ENCODE peak calls at places on chromosome 17, in four cellular contexts. F is A549, J is HepG2, O is K562. Q is an unnamed sample.

GRCh38 chr17:81609541-81610353 is 27.2 kb downstream of the NPLOC4 start:
- DNase-seq in F (no peak), J (no peak), O (no peak), Q (no peak)

GRCh38 chr17:21379080-21379711 is 3.0 kb downstream of the KCNJ12 start:
- DNase-seq in F (no peak), J (no peak), O (no peak), Q (no peak)

GRCh38 chr17:7982171-7982570 is 20.2 kb upstream of the GUCY2D start:
- DNase-seq in F (no peak), J (no peak), O (no peak), Q (no peak)

GRCh38 chr17:5770556-5771270 is 186.4 kb upstream of the NLRP1 start:
- DNase-seq in F (no peak), J (no peak), O (no peak), Q (no peak)

GRCh38 chr17:4635823-4636375 is 5.6 kb downstream of the ALOX15 start:
- DNase-seq in F (no peak), J (no peak), O (no peak), Q (no peak)

GRCh38 chr17:16820979-16821543 is 131.0 kb downstream of the CCDC144A start:
- DNase-seq in F (no peak), J (no peak), O (no peak), Q (no peak)

GRCh38 chr17:57273471-57273870 is 17.1 kb downstream of the MSI2 start:
- DNase-seq in F (no peak), J (no peak), O (no peak), Q (peak)

GRCh38 chr17:51152766-51153209 is 571 bp upstream of the NME1 start:
- DNase-seq in F (no peak), J (peak), O (no peak), Q (no peak)

GRCh38 chr17:5516060-5516792 is 29.9 kb downstream of the MIS12 start:
- DNase-seq in F (peak), J (peak), O (no peak), Q (no peak)

GRCh38 chr17:58391302-58391984 is 25.9 kb downstream of the RNF43 start:
- DNase-seq in F (peak), J (peak), O (peak), Q (no peak)

GRCh38 chr17:17565471-17566365 is 25.8 kb downstream of the PEMT start:
- DNase-seq in F (no peak), J (no peak), O (no peak), Q (no peak)

GRCh38 chr17:65584604-65585521 is 23.4 kb upstream of the AXIN2 start:
- DNase-seq in F (peak), J (peak), O (no peak), Q (no peak)

GRCh38 chr17:60901222-60901621 is 223.6 kb downstream of the BCAS3 start:
- DNase-seq in F (no peak), J (no peak), O (no peak), Q (no peak)

GRCh38 chr17:38706625-38707298 is 1.7 kb downstream of the MLLT6 start:
- DNase-seq in F (no peak), J (no peak), O (no peak), Q (no peak)

GRCh38 chr17:36482611-36483504 is 3.6 kb upstream of the ZNHIT3 start:
- DNase-seq in F (peak), J (peak), O (peak), Q (peak)

GRCh38 chr17:38339891-38340290 is 3.9 kb downstream of the GPR179 start:
- DNase-seq in F (no peak), J (no peak), O (no peak), Q (no peak)

GRCh38 chr17:82327289-82327688 is 6.3 kb downstream of the SECTM1 start:
- DNase-seq in F (no peak), J (no peak), O (no peak), Q (no peak)

GRCh38 chr17:12282056-12282455 is 261.4 kb downstream of the MAP2K4 start:
- DNase-seq in F (peak), J (no peak), O (no peak), Q (no peak)

GRCh38 chr17:80891096-80892018 is 100.3 kb upstream of the CHMP6 start:
- DNase-seq in F (peak), J (no peak), O (peak), Q (no peak)

GRCh38 chr17:36195474-36196098 is 972 bp downstream of the CCL3L1 start:
- DNase-seq in F (no peak), J (no peak), O (no peak), Q (no peak)

GRCh38 chr17:37605813-37606505 is 3.3 kb downstream of the SYNRG start:
- DNase-seq in F (no peak), J (no peak), O (no peak), Q (no peak)

GRCh38 chr17:3659541-3660111 is 8.8 kb downstream of the TAX1BP3 start:
- DNase-seq in F (peak), J (no peak), O (peak), Q (no peak)

GRCh38 chr17:72804949-72805348 is 287.5 kb downstream of the SLC39A11 start:
- DNase-seq in F (no peak), J (no peak), O (no peak), Q (no peak)

GRCh38 chr17:82940226-82941020 is 100.6 kb upstream of the ZNF750 start:
- DNase-seq in F (no peak), J (no peak), O (no peak), Q (no peak)

GRCh38 chr17:61353211-61353610 is 46.4 kb upstream of the TBX2 start:
- DNase-seq in F (no peak), J (no peak), O (no peak), Q (no peak)

GRCh38 chr17:17786998-17787397 is 49.8 kb downstream of the SREBF1 start:
- DNase-seq in F (no peak), J (no peak), O (no peak), Q (no peak)

GRCh38 chr17:68441064-68441770 is 16.1 kb downstream of the WIPI1 start:
- DNase-seq in F (no peak), J (no peak), O (no peak), Q (no peak)

GRCh38 chr17:68288375-68288774 is 2.6 kb downstream of the SLC16A6 start:
- DNase-seq in F (no peak), J (no peak), O (no peak), Q (no peak)

GRCh38 chr17:7238418-7239090 is 703 bp downstream of the PHF23 start:
- DNase-seq in F (peak), J (no peak), O (peak), Q (no peak)

GRCh38 chr17:65730711-65731169 is 169.3 kb upstream of the AXIN2 start:
- DNase-seq in F (no peak), J (no peak), O (no peak), Q (no peak)

GRCh38 chr17:48625502-48626201 is 506 bp downstream of the HOXB9 start:
- DNase-seq in F (peak), J (no peak), O (peak), Q (peak)

GRCh38 chr17:16584273-16584995 is 15.4 kb upstream of the ZNF287 start:
- DNase-seq in F (peak), J (peak), O (peak), Q (peak)

GRCh38 chr17:73278465-73279453 is 17.1 kb upstream of the CPSF4L start:
- DNase-seq in F (no peak), J (no peak), O (no peak), Q (no peak)

GRCh38 chr17:28585891-28586290 is 9.2 kb upstream of the ALDOC start:
- DNase-seq in F (no peak), J (no peak), O (no peak), Q (no peak)

GRCh38 chr17:76716146-76716833 is 5.5 kb upstream of the MXRA7 start:
- DNase-seq in F (no peak), J (no peak), O (no peak), Q (no peak)

GRCh38 chr17:79673517-79673916 is 57.2 kb upstream of the ENPP7 start:
- DNase-seq in F (no peak), J (no peak), O (no peak), Q (no peak)

GRCh38 chr17:46140645-46141197 is 52.5 kb downstream of the KANSL1 start:
- DNase-seq in F (no peak), J (no peak), O (no peak), Q (no peak)

GRCh38 chr17:76405607-76405966 is 21.2 kb downstream of the SPHK1 start:
- DNase-seq in F (no peak), J (no peak), O (peak), Q (no peak)

GRCh38 chr17:9544221-9544620 is 31.4 kb downstream of the STX8 start:
- DNase-seq in F (no peak), J (no peak), O (no peak), Q (no peak)
- TF ChIP-seq RNF2 in F (no peak), J (no peak), O (no peak), Q (no peak)

GRCh38 chr17:31858647-31859486 is at the start of gene COPRS:
- DNase-seq in F (peak), J (peak), O (peak), Q (peak)
- TF ChIP-seq POLR2A in F (peak), J (no peak), O (no peak), Q (peak)

DNA sequence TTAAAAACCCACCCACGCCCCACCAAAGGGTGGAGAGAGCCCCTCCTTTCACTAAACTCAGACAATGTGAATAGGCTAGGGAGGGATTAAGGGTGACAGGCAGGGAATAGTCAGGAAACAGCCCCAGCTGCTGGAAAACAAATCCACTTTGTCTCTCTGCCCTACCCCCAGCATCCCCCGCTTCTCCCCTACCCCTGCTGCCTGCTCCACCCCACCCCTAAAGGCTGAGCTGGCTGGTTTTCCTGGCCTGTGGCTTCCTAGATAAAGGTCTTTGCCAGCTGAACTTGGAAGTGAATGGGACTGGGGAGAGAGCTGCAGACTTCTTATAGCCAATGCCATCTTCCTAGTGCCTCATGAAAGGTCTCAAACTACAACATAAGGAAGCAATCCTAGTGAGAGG is 15.0 kb downstream of the CAVIN1 start:
- DNase-seq in F (no peak), J (no peak), O (no peak), Q (no peak)
- TF ChIP-seq RNF2 in F (no peak), J (no peak), O (no peak), Q (no peak)

DNA sequence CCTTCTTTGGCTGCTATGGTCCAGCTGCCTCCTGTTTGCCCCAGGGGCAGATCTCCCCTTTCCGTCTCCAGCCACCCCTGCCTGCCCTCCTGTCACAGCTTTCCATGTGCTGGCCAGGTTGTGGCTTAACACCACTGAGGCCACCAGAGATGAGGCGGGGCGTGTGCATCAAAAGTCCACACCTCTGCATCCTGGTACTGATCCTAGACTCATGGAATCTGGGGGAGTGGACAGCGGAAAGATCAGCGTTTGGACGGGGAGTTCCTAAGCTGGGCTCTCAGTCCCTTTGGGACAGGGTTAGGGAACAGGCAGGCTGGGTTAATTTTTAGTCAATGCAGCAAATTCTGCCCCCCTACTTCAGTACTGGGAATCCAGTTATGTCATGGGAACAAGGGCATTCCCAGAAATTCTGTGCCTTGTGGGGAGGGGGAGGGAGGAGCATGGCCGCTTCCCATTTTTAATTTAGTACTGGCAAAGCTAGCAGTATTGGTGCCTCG is 3.9 kb downstream of the IGFBP4 start:
- DNase-seq in F (no peak), J (no peak), O (no peak), Q (no peak)
- TF ChIP-seq POLR2A in F (no peak), J (no peak), O (no peak), Q (no peak)

GRCh38 chr17:1612400-1612799 is 16.2 kb downstream of the SLC43A2 start:
- DNase-seq in F (no peak), J (no peak), O (no peak), Q (no peak)

GRCh38 chr17:1608676-1609075 is 20.0 kb downstream of the SLC43A2 start:
- DNase-seq in F (no peak), J (no peak), O (no peak), Q (no peak)

GRCh38 chr17:1607971-1608320 is 20.7 kb downstream of the SLC43A2 start:
- DNase-seq in F (no peak), J (no peak), O (no peak), Q (no peak)

GRCh38 chr17:1606352-1606985 is 22.2 kb downstream of the SLC43A2 start:
- DNase-seq in F (no peak), J (no peak), O (no peak), Q (no peak)

DNA sequence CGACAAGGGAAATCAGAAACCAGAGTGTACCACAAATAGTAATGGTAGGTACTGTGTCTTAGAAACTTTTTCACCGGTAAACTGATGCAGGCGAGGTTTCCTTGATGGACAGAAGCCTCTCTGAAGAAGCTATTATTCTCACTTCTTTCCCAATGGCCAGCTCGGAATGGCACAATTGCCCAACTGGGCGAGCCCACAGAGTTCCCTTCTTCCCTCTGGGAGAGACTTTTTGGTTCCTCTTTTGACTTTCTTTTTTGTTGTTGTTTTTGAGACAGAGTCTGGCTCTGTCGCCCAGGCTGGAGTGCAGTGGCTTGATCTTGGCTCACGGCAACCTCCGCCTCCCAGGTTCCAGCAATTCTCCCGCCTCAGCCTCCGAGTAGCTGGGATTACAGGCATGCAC is 16.9 kb downstream of the SLC43A2 start:
- DNase-seq in F (no peak), J (no peak), O (no peak), Q (no peak)
- TF ChIP-seq RNF2 in F (no peak), J (no peak), O (no peak), Q (no peak)

GRCh38 chr17:64178011-64178825 is 48.3 kb upstream of the ERN1 start:
- DNase-seq in F (no peak), J (peak), O (no peak), Q (no peak)
- TF ChIP-seq POLR2A in F (no peak), J (no peak), O (no peak), Q (no peak)